ENCODE peak calls at places on chromosomes 1 and 21, in five cellular contexts. D is suprapubic skin; U is Calu3; A is CD4-positive, alpha-beta T cell; W is breast epithelium. Q is an unnamed sample.
A peak's percentile ranks its signal among the peaks of the same experiment; 100 is the strongest.

GRCh38 chr1:65526049-65526556 is 105.6 kb downstream of the LEPR start:
- DNase-seq in D (no peak), U (no peak), W (no peak), A (no peak), Q (no peak)

GRCh38 chr1:247111259-247111635 is 7.1 kb upstream of the ZNF669 start:
- DNase-seq in U (peak; percentile 28), A (no peak), D (no peak), W (no peak), Q (no peak)

GRCh38 chr1:221562542-221563475 is 179.1 kb downstream of the DUSP10 start:
- DNase-seq in U (no peak), W (no peak), D (no peak), A (no peak), Q (no peak)

GRCh38 chr1:34984435-34985062 is 598 bp downstream of the TMEM35B start:
- DNase-seq in D (no peak), A (no peak), U (no peak), W (no peak), Q (no peak)

GRCh38 chr1:84525738-84526137 is 19.4 kb upstream of the GNG5 start:
- DNase-seq in D (no peak), A (no peak), W (no peak), U (no peak), Q (no peak)

GRCh38 chr1:67588186-67588865 is 96.7 kb upstream of the GADD45A start:
- DNase-seq in U (no peak), W (no peak), D (no peak), A (no peak), Q (no peak)

GRCh38 chr1:201912832-201913231 is 24.1 kb downstream of the SHISA4 start:
- DNase-seq in A (no peak), U (no peak), D (no peak), W (no peak), Q (no peak)

GRCh38 chr1:207495816-207496792 is at the start of gene CR1:
- DNase-seq in W (no peak), U (peak; percentile 11), A (peak; percentile 37), D (no peak), Q (no peak)

GRCh38 chr21:32253215-32253641 is 25.6 kb downstream of the MIS18A start:
- DNase-seq in U (no peak), W (no peak), A (no peak), D (no peak), Q (peak; percentile 86)

GRCh38 chr1:173474097-173474779 is 2.9 kb upstream of the PRDX6 start:
- DNase-seq in D (no peak), W (no peak), U (no peak), A (no peak), Q (no peak)

GRCh38 chr1:86500731-86501130 is 32.0 kb downstream of the CLCA1 start:
- DNase-seq in A (no peak), W (no peak), D (no peak), U (no peak), Q (no peak)

GRCh38 chr1:17609529-17609928 is 70.0 kb downstream of the ARHGEF10L start:
- DNase-seq in U (no peak), A (no peak), W (no peak), D (no peak), Q (no peak)
- TF ChIP-seq CTCF in U (no peak), A (no peak), W (no peak), D (no peak), Q (no peak)

GRCh38 chr1:32612189-32612881 is 38.0 kb downstream of the ZBTB8OS start:
- DNase-seq in D (peak; percentile 91), A (peak; percentile 23), W (peak; percentile 86), U (peak; percentile 93), Q (peak; percentile 90)
- TF ChIP-seq CTCF in D (no peak), A (no peak), W (peak; percentile 30), U (peak; percentile 15), Q (no peak)

DNA sequence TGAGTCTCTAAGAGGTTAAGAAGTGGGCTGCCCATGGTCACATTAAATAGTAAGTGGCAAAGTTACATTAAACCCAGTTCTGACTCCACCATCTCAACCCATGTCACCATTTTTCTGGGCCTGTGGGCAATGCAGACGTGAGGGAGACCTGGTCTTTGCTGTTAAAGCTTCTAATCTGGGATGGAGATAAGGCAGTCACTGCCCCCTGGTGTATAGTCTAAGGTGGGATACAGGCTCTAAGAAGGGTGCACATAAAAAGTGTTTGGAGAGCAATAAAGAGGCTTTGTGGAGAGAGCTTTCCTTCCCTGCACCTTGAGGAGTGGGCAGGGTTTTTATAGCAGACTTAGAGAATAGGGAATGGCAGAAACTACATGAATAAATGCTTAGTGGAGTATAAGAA is 141.3 kb downstream of the ROR1 start:
- DNase-seq in D (no peak), W (no peak), A (no peak), U (no peak), Q (no peak)
- TF ChIP-seq CTCF in D (no peak), W (no peak), A (no peak), U (no peak), Q (no peak)

GRCh38 chr1:43383449-43383848 is 6.2 kb downstream of the MED8 start:
- DNase-seq in W (no peak), A (no peak), D (no peak), U (no peak), Q (no peak)
- TF ChIP-seq CTCF in W (peak; percentile 10), A (no peak), D (no peak), U (no peak), Q (no peak)

GRCh38 chr1:77027916-77028315 is 160.6 kb downstream of the ST6GALNAC5 start:
- DNase-seq in A (no peak), D (no peak), W (no peak), U (no peak), Q (no peak)

GRCh38 chr1:77026640-77027039 is 159.4 kb downstream of the ST6GALNAC5 start:
- DNase-seq in A (no peak), D (no peak), W (no peak), U (no peak), Q (no peak)

GRCh38 chr1:77026126-77026525 is 158.8 kb downstream of the ST6GALNAC5 start:
- DNase-seq in U (no peak), W (no peak), A (no peak), D (no peak), Q (no peak)

GRCh38 chr1:77030401-77031100 is 163.3 kb downstream of the ST6GALNAC5 start:
- DNase-seq in U (no peak), D (no peak), A (no peak), W (no peak), Q (no peak)

DNA sequence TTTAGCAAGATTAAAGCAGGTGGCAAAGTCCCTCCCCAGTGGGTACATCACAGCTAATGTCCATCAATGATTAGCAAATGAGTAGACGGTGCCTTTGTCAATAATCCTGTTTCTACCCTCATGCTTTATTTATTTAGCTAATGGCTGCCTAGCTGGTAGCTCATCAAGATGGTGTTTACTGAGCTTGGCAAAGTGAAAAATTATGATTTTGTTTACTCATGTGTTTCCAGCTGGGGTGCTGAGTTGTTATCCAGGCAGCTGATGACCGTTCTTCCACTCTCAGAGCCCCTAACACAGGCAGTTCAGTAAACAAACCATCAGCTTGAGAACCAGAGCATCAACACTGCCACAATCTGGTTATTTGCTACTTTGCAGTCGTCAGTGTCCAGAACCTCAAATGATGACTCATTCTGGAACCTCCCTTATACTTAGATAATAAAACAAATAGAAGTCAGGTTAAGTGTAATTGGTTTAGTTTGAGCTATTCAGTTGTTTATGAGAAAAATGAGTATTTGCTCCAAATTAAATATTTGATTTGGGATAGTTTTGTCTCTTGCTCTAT is 163.9 kb downstream of the ST6GALNAC5 start:
- DNase-seq in U (no peak), W (no peak), D (no peak), A (no peak), Q (no peak)
- TF ChIP-seq CTCF in U (no peak), W (no peak), D (no peak), A (no peak), Q (no peak)

DNA sequence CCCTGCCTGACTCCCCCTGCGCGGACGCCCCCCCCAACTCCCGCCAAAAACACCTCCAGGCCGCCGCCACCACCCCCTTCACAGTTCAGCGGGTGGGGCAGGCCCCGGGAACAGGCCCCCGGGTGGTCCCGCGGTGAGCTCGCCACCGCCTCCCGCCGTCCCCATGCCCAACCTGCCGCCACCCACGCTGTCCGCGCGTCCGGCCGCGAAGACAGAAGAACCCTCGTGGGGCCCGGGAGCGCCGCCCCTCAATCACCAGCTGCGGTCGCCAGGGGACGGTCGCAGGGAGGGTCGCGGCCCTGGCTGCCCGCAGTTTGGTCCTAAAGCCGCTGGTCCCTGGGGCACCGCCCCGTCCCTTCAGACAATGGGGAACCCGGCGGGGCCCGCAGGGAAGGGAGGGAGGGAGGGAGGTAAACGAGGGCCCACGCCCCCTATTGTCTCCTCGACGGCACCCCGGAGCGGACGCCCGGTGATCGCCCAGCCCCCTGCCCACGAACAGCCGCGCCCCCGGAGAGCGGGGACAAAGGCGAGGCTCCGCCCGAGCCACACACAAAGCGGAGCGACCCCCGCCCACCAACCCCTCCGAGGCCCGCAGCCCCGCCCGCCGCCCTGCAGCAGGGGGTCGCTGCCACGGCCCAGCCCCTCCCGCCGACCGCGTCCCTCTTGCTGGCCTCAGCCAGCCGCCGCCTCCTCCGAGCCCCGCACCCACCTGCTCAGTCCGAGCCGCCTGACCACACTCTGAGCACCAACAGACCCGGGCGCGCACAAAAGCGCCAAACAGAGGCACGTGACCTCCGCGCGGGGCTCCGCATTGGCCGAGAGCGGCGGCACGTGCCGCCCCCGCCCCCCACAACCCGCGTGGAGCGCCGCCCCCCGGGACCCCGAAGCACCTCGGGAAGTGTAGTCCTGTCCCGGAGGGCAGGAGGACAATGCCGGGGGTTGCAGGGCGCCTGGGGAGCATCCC is at the start of gene STMN1:
- DNase-seq in A (peak; percentile 89), U (peak; percentile 88), W (peak; percentile 83), D (peak; percentile 95), Q (peak; percentile 91)
- TF ChIP-seq CTCF in A (no peak), U (no peak), W (no peak), D (no peak), Q (no peak)

GRCh38 chr21:25338415-25338814 is 268.9 kb downstream of the MRPL39 start:
- DNase-seq in A (no peak), U (no peak), D (no peak), W (no peak), Q (no peak)

GRCh38 chr21:25341981-25342380 is 265.3 kb downstream of the MRPL39 start:
- DNase-seq in W (no peak), U (no peak), D (no peak), A (no peak), Q (no peak)

GRCh38 chr21:25343774-25344545 is 263.3 kb downstream of the MRPL39 start:
- DNase-seq in U (no peak), W (no peak), A (no peak), D (no peak), Q (no peak)

GRCh38 chr21:25342811-25343210 is 264.5 kb downstream of the MRPL39 start:
- DNase-seq in U (no peak), W (no peak), D (no peak), A (no peak), Q (no peak)
- TF ChIP-seq CTCF in U (no peak), W (no peak), D (no peak), A (no peak), Q (no peak)

Q was measured in coronary artery.